ENCODE peak calls at places on chromosomes 16 and 17, in four cellular contexts. X is endothelial cell, O is T-helper 2 cell, K is AG04450. R is an unnamed sample.

GRCh38 chr17:47239663-47240374 is 13.8 kb upstream of the ITGB3 start:
- DNase-seq in O (no peak), X (no peak), K (peak; percentile 83), R (no peak)

GRCh38 chr17:14393723-14394122 is 92.8 kb downstream of the HS3ST3B1 start:
- DNase-seq in O (no peak), K (no peak), X (no peak), R (no peak)

GRCh38 chr17:8739104-8739503 is 5.5 kb downstream of the CCDC42 start:
- DNase-seq in O (no peak), K (no peak), X (no peak), R (no peak)

GRCh38 chr17:67942810-67943209 is 53.5 kb downstream of the C17orf58 start:
- DNase-seq in K (no peak), O (no peak), X (peak; percentile 18), R (no peak)

GRCh38 chr16:12362482-12363458 is 386.2 kb downstream of the SNX29 start:
- DNase-seq in K (no peak), X (no peak), O (no peak), R (no peak)

GRCh38 chr17:48483004-48483403 is 47.8 kb downstream of the HOXB1 start:
- DNase-seq in X (no peak), K (no peak), O (no peak), R (no peak)

GRCh38 chr16:25413962-25414361 is 156.3 kb upstream of the ZKSCAN2 start:
- DNase-seq in K (no peak), O (no peak), X (no peak), R (no peak)

GRCh38 chr17:17859909-17860760 is 23.3 kb upstream of the SREBF1 start:
- DNase-seq in O (peak; percentile 55), X (peak; percentile 70), K (no peak), R (peak; percentile 53)

GRCh38 chr17:42329025-42329976 is 41.0 kb downstream of the STAT5A start:
- DNase-seq in X (no peak), O (no peak), K (peak; percentile 27), R (no peak)

GRCh38 chr16:3401719-3402397 is 843 bp downstream of the ZNF174 start:
- DNase-seq in O (no peak), X (peak; percentile 6), K (no peak), R (no peak)

GRCh38 chr16:68235882-68236803 is at the start of gene ESRP2:
- DNase-seq in K (no peak), X (peak; percentile 24), O (peak; percentile 38), R (peak; percentile 51)

R was measured in CD4-positive, alpha-beta T cell.